ENCODE peak calls at places on chromosomes 2 and 18, in four cellular contexts. One of them, this sample, is unnamed.

GRCh38 chr2:209097168-209097567 is 326.7 kb upstream of the MAP2 start:
- DNase-seq in stromal cell of bone marrow: no peak
- DNase-seq in NCI-H524 treated with DMSO at 0.1 percent for 48 hours: no peak
- DNase-seq in left cardiac atrium: no peak
- DNase-seq in this sample: no peak

GRCh38 chr2:118118479-118118878 is 30.2 kb downstream of the INSIG2 start:
- DNase-seq in stromal cell of bone marrow: no peak
- DNase-seq in left cardiac atrium: no peak
- DNase-seq in NCI-H524 treated with DMSO at 0.1 percent for 48 hours: no peak
- DNase-seq in this sample: no peak

GRCh38 chr2:103123516-103123915 is 361.7 kb downstream of the TMEM182 start:
- DNase-seq in NCI-H524 treated with DMSO at 0.1 percent for 48 hours: no peak
- DNase-seq in stromal cell of bone marrow: no peak
- DNase-seq in left cardiac atrium: no peak
- DNase-seq in this sample: no peak

GRCh38 chr2:65366595-65367125 is 65.7 kb downstream of the SPRED2 start:
- DNase-seq in left cardiac atrium: no peak
- DNase-seq in stromal cell of bone marrow: peak; percentile 96
- DNase-seq in NCI-H524 treated with DMSO at 0.1 percent for 48 hours: no peak
- DNase-seq in this sample: peak; percentile 43

GRCh38 chr2:164785447-164785846 is 56.2 kb downstream of the COBLL1 start:
- DNase-seq in NCI-H524 treated with DMSO at 0.1 percent for 48 hours: no peak
- DNase-seq in stromal cell of bone marrow: peak; percentile 70
- DNase-seq in left cardiac atrium: no peak
- DNase-seq in this sample: no peak

GRCh38 chr2:118539290-118539689 is 308.2 kb downstream of the EN1 start:
- DNase-seq in stromal cell of bone marrow: peak; percentile 21
- DNase-seq in left cardiac atrium: peak; percentile 26
- DNase-seq in NCI-H524 treated with DMSO at 0.1 percent for 48 hours: no peak
- DNase-seq in this sample: peak; percentile 49

GRCh38 chr18:77700051-77700450 is 450.4 kb downstream of the GALR1 start:
- DNase-seq in NCI-H524 treated with DMSO at 0.1 percent for 48 hours: no peak
- DNase-seq in stromal cell of bone marrow: no peak
- DNase-seq in left cardiac atrium: no peak
- DNase-seq in this sample: no peak

GRCh38 chr2:200845669-200846325 is 18.7 kb downstream of the CLK1 start:
- DNase-seq in stromal cell of bone marrow: no peak
- DNase-seq in NCI-H524 treated with DMSO at 0.1 percent for 48 hours: no peak
- DNase-seq in left cardiac atrium: no peak
- DNase-seq in this sample: no peak

GRCh38 chr2:40101076-40101688 is 322.1 kb upstream of the THUMPD2 start:
- DNase-seq in left cardiac atrium: no peak
- DNase-seq in stromal cell of bone marrow: peak; percentile 79
- DNase-seq in NCI-H524 treated with DMSO at 0.1 percent for 48 hours: no peak
- DNase-seq in this sample: no peak

GRCh38 chr2:27494944-27495554 is at the start of gene FNDC4:
- DNase-seq in NCI-H524 treated with DMSO at 0.1 percent for 48 hours: no peak
- DNase-seq in stromal cell of bone marrow: no peak
- DNase-seq in left cardiac atrium: peak; percentile 54
- DNase-seq in this sample: peak; percentile 77

GRCh38 chr2:103773884-103774283 is 1012.1 kb downstream of the TMEM182 start:
- DNase-seq in NCI-H524 treated with DMSO at 0.1 percent for 48 hours: no peak
- DNase-seq in left cardiac atrium: no peak
- DNase-seq in stromal cell of bone marrow: no peak
- DNase-seq in this sample: peak; percentile 6

GRCh38 chr18:79951545-79952456 is at the start of gene SLC66A2:
- DNase-seq in stromal cell of bone marrow: peak; percentile 76
- DNase-seq in NCI-H524 treated with DMSO at 0.1 percent for 48 hours: no peak
- DNase-seq in left cardiac atrium: peak; percentile 93
- DNase-seq in this sample: peak; percentile 97

GRCh38 chr2:186229265-186229664 is 256.8 kb upstream of the ZC3H15 start:
- DNase-seq in left cardiac atrium: no peak
- DNase-seq in stromal cell of bone marrow: no peak
- DNase-seq in NCI-H524 treated with DMSO at 0.1 percent for 48 hours: no peak
- DNase-seq in this sample: no peak